ENCODE peak calls at places on chromosome 9, in eight cellular contexts. One of them, this sample, is unnamed.

GRCh38 chr9:16202913-16203734 is 650.3 kb downstream of the CCDC171 start:
- DNase-seq in GM23338: no peak
- DNase-seq in fibroblast of lung: peak
- DNase-seq in neuronal stem cell: no peak
- DNase-seq in PC-9: peak
- DNase-seq in OCI-LY7: no peak
- DNase-seq in Karpas-422: no peak
- DNase-seq in GM12878: no peak
- DNase-seq in this sample: peak

GRCh38 chr9:28999806-29000205 is 1426.5 kb upstream of the C9orf72 start:
- DNase-seq in GM23338: no peak
- DNase-seq in fibroblast of lung: no peak
- DNase-seq in OCI-LY7: no peak
- DNase-seq in Karpas-422: no peak
- DNase-seq in neuronal stem cell: no peak
- DNase-seq in GM12878: no peak
- DNase-seq in PC-9: no peak
- DNase-seq in this sample: peak

GRCh38 chr9:72280913-72281500 is 84.0 kb downstream of the ZFAND5 start:
- DNase-seq in PC-9: peak
- DNase-seq in fibroblast of lung: peak
- DNase-seq in OCI-LY7: peak
- DNase-seq in Karpas-422: peak
- DNase-seq in neuronal stem cell: peak
- DNase-seq in GM23338: peak
- DNase-seq in GM12878: no peak
- DNase-seq in this sample: peak

GRCh38 chr9:113705938-113706519 is 170.1 kb upstream of the ZNF618 start:
- DNase-seq in fibroblast of lung: no peak
- DNase-seq in neuronal stem cell: no peak
- DNase-seq in PC-9: no peak
- DNase-seq in OCI-LY7: no peak
- DNase-seq in Karpas-422: peak
- DNase-seq in GM23338: peak
- DNase-seq in GM12878: no peak
- DNase-seq in this sample: no peak

GRCh38 chr9:18675345-18675744 is 201.4 kb downstream of the ADAMTSL1 start:
- DNase-seq in fibroblast of lung: peak
- DNase-seq in GM12878: no peak
- DNase-seq in GM23338: no peak
- DNase-seq in neuronal stem cell: no peak
- DNase-seq in Karpas-422: no peak
- DNase-seq in OCI-LY7: no peak
- DNase-seq in PC-9: no peak
- DNase-seq in this sample: no peak

GRCh38 chr9:8599937-8600336 is 800.4 kb upstream of the DMAC1 start:
- DNase-seq in neuronal stem cell: no peak
- DNase-seq in GM12878: no peak
- DNase-seq in OCI-LY7: no peak
- DNase-seq in Karpas-422: no peak
- DNase-seq in GM23338: peak
- DNase-seq in PC-9: no peak
- DNase-seq in fibroblast of lung: no peak
- DNase-seq in this sample: no peak

GRCh38 chr9:104177003-104177611 is 83.0 kb downstream of the SMC2 start:
- DNase-seq in neuronal stem cell: no peak
- DNase-seq in PC-9: no peak
- DNase-seq in GM12878: no peak
- DNase-seq in GM23338: peak
- DNase-seq in fibroblast of lung: no peak
- DNase-seq in Karpas-422: peak
- DNase-seq in OCI-LY7: peak
- DNase-seq in this sample: peak

GRCh38 chr9:114130141-114130540 is 25.2 kb upstream of the COL27A1 start:
- DNase-seq in GM23338: no peak
- DNase-seq in GM12878: no peak
- DNase-seq in OCI-LY7: no peak
- DNase-seq in Karpas-422: no peak
- DNase-seq in fibroblast of lung: no peak
- DNase-seq in neuronal stem cell: no peak
- DNase-seq in PC-9: no peak
- DNase-seq in this sample: no peak

GRCh38 chr9:30997291-30997690 is 1387.2 kb upstream of the ACO1 start:
- DNase-seq in GM23338: no peak
- DNase-seq in fibroblast of lung: no peak
- DNase-seq in OCI-LY7: no peak
- DNase-seq in PC-9: no peak
- DNase-seq in Karpas-422: no peak
- DNase-seq in GM12878: no peak
- DNase-seq in neuronal stem cell: no peak
- DNase-seq in this sample: no peak

GRCh38 chr9:127089639-127090081 is 32.8 kb downstream of the ANGPTL2 start:
- DNase-seq in Karpas-422: no peak
- DNase-seq in PC-9: no peak
- DNase-seq in OCI-LY7: no peak
- DNase-seq in neuronal stem cell: no peak
- DNase-seq in fibroblast of lung: no peak
- DNase-seq in GM12878: no peak
- DNase-seq in GM23338: no peak
- DNase-seq in this sample: no peak

GRCh38 chr9:96524764-96525163 is 74.8 kb downstream of the HABP4 start:
- DNase-seq in OCI-LY7: no peak
- DNase-seq in GM23338: no peak
- DNase-seq in Karpas-422: no peak
- DNase-seq in neuronal stem cell: no peak
- DNase-seq in fibroblast of lung: no peak
- DNase-seq in GM12878: no peak
- DNase-seq in PC-9: no peak
- DNase-seq in this sample: no peak

GRCh38 chr9:87642330-87643110 is 83.4 kb upstream of the CTSL start:
- DNase-seq in GM12878: no peak
- DNase-seq in fibroblast of lung: no peak
- DNase-seq in Karpas-422: peak
- DNase-seq in GM23338: no peak
- DNase-seq in neuronal stem cell: no peak
- DNase-seq in OCI-LY7: peak
- DNase-seq in PC-9: no peak
- DNase-seq in this sample: no peak

GRCh38 chr9:127106493-127106855 is 16.0 kb downstream of the ANGPTL2 start:
- DNase-seq in GM23338: no peak
- DNase-seq in OCI-LY7: no peak
- DNase-seq in PC-9: no peak
- DNase-seq in GM12878: no peak
- DNase-seq in fibroblast of lung: no peak
- DNase-seq in neuronal stem cell: no peak
- DNase-seq in Karpas-422: no peak
- DNase-seq in this sample: no peak

GRCh38 chr9:98311541-98311940 is 56.1 kb upstream of the TBC1D2 start:
- DNase-seq in neuronal stem cell: no peak
- DNase-seq in GM12878: no peak
- DNase-seq in Karpas-422: no peak
- DNase-seq in GM23338: no peak
- DNase-seq in fibroblast of lung: no peak
- DNase-seq in OCI-LY7: no peak
- DNase-seq in PC-9: no peak
- DNase-seq in this sample: no peak
- H2AFZ ChIP-seq in neuronal stem cell: no peak
- H2AFZ ChIP-seq in GM12878: no peak
- H2AFZ ChIP-seq in Karpas-422: no peak
- H2AFZ ChIP-seq in GM23338: no peak
- H2AFZ ChIP-seq in fibroblast of lung: no peak
- H2AFZ ChIP-seq in OCI-LY7: no peak
- H2AFZ ChIP-seq in PC-9: no peak
- H2AFZ ChIP-seq in this sample: no peak

DNA sequence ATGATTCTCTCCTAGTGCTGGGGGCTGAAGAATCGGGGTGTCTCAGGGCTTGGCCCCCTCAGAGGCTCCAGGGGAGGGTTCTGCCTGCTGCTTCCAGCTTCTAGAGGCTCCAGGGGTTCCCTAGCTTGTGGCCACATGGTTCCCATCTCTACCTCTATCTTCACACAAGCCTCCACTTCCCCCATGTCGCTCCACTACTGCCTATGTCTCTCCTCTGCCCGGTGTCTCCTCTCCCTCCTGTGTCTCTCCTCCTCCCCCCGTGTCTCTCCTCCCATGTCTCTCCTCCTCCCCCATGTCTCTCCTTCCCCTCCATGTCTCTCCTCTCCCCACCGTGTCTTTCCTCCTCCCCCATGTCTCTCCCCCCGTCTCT is 12.2 kb upstream of the RNU6ATAC start:
- DNase-seq in Karpas-422: no peak
- DNase-seq in neuronal stem cell: no peak
- DNase-seq in OCI-LY7: no peak
- DNase-seq in PC-9: no peak
- DNase-seq in fibroblast of lung: no peak
- DNase-seq in GM12878: no peak
- DNase-seq in GM23338: no peak
- DNase-seq in this sample: no peak
- H2AFZ ChIP-seq in Karpas-422: no peak
- H2AFZ ChIP-seq in neuronal stem cell: no peak
- H2AFZ ChIP-seq in OCI-LY7: no peak
- H2AFZ ChIP-seq in PC-9: no peak
- H2AFZ ChIP-seq in fibroblast of lung: no peak
- H2AFZ ChIP-seq in GM12878: no peak
- H2AFZ ChIP-seq in GM23338: peak
- H2AFZ ChIP-seq in this sample: no peak

DNA sequence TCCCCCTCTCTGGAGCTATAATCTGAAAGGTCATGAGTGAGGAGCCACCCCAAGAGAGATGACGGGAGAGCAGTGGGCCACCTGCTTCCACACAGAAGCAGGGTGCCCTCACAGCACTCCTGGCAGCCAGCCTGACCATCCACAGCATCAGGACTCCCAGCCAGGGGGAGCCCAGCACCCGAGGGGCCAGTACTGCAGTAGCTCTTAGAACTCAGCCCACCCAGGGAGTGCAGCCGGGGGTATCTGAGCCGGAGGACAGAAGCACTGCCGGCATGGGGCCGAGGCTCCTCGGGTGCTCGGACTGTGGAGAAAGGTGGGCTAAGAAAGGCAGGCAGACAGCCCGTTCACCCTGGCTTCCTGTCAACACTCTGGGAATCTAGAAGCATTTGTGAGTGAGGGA is 25.7 kb upstream of the ASPN start:
- DNase-seq in GM23338: no peak
- DNase-seq in OCI-LY7: no peak
- DNase-seq in neuronal stem cell: no peak
- DNase-seq in fibroblast of lung: no peak
- DNase-seq in PC-9: no peak
- DNase-seq in Karpas-422: no peak
- DNase-seq in GM12878: no peak
- DNase-seq in this sample: no peak
- H2AFZ ChIP-seq in GM23338: no peak
- H2AFZ ChIP-seq in OCI-LY7: no peak
- H2AFZ ChIP-seq in neuronal stem cell: peak
- H2AFZ ChIP-seq in fibroblast of lung: peak
- H2AFZ ChIP-seq in PC-9: peak
- H2AFZ ChIP-seq in Karpas-422: no peak
- H2AFZ ChIP-seq in GM12878: no peak
- H2AFZ ChIP-seq in this sample: no peak

GRCh38 chr9:112093147-112093874 is 81.8 kb downstream of the SUSD1 start:
- DNase-seq in OCI-LY7: no peak
- DNase-seq in PC-9: no peak
- DNase-seq in neuronal stem cell: no peak
- DNase-seq in fibroblast of lung: no peak
- DNase-seq in GM12878: no peak
- DNase-seq in Karpas-422: no peak
- DNase-seq in GM23338: no peak
- DNase-seq in this sample: no peak

GRCh38 chr9:112091805-112092204 is 83.3 kb downstream of the SUSD1 start:
- DNase-seq in OCI-LY7: no peak
- DNase-seq in Karpas-422: no peak
- DNase-seq in neuronal stem cell: no peak
- DNase-seq in GM23338: peak
- DNase-seq in GM12878: no peak
- DNase-seq in PC-9: no peak
- DNase-seq in fibroblast of lung: peak
- DNase-seq in this sample: no peak

GRCh38 chr9:112093875-112094227 is 81.2 kb downstream of the SUSD1 start:
- DNase-seq in GM23338: no peak
- DNase-seq in Karpas-422: no peak
- DNase-seq in neuronal stem cell: no peak
- DNase-seq in PC-9: no peak
- DNase-seq in fibroblast of lung: no peak
- DNase-seq in OCI-LY7: no peak
- DNase-seq in GM12878: no peak
- DNase-seq in this sample: no peak

GRCh38 chr9:112094948-112095779 is 79.9 kb downstream of the SUSD1 start:
- DNase-seq in PC-9: no peak
- DNase-seq in neuronal stem cell: no peak
- DNase-seq in fibroblast of lung: no peak
- DNase-seq in GM23338: no peak
- DNase-seq in Karpas-422: peak
- DNase-seq in GM12878: no peak
- DNase-seq in OCI-LY7: no peak
- DNase-seq in this sample: no peak

DNA sequence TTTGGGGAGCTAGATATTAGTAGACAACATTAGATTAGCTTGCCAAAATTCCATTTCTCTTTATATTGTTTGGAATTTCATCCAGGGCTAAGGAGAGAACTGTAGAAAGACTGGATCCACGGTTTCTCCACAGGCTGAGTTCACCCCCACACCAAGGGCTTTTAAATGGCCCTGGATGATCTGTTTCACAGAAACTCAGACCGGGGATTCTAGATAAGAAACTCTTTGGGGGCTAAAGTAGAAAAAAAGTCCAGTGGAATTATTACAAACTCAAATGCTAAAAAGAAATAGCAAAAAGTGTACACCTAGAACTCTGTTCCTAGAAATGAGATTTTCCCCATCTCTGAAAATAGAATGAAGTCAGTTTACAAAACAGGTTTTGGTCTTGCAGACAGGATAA is 80.9 kb downstream of the SUSD1 start:
- DNase-seq in fibroblast of lung: no peak
- DNase-seq in neuronal stem cell: no peak
- DNase-seq in Karpas-422: no peak
- DNase-seq in GM23338: no peak
- DNase-seq in GM12878: no peak
- DNase-seq in PC-9: no peak
- DNase-seq in OCI-LY7: no peak
- DNase-seq in this sample: no peak
- H2AFZ ChIP-seq in fibroblast of lung: no peak
- H2AFZ ChIP-seq in neuronal stem cell: no peak
- H2AFZ ChIP-seq in Karpas-422: no peak
- H2AFZ ChIP-seq in GM23338: no peak
- H2AFZ ChIP-seq in GM12878: no peak
- H2AFZ ChIP-seq in PC-9: no peak
- H2AFZ ChIP-seq in OCI-LY7: no peak
- H2AFZ ChIP-seq in this sample: no peak

DNA sequence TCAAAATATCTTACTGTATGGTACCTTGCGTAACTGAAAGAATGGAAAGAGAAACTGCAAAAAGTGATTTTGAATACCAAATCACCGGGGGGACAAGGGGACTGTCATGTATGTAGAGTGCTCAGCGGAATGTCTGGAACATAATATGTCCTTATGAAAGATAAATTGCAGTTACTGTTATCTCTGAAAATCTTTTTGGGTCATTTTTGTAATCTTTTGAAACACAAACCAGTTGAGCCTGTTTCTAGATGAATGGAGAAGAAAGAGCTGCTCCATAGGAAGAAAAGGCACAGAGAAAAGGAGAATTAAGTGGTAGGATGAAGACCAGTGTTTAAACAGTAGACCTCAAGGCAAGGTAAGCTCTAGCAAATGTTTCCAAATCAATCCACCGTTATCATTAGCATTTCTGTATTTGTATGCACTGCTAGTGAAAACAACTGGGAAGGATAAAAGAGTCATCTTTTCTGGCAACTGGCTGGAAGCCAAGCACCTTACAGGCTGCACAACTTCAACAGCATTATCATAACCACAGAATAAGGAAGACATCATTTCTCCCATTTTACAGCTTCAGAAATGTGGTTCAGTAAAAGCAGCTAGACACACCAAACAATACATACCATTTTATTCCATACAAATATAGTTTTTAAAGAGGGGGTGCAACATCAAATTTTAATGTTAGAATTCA is 158.5 kb downstream of the TRPM3 start:
- DNase-seq in fibroblast of lung: peak
- DNase-seq in GM12878: no peak
- DNase-seq in neuronal stem cell: no peak
- DNase-seq in PC-9: peak
- DNase-seq in Karpas-422: no peak
- DNase-seq in OCI-LY7: no peak
- DNase-seq in GM23338: no peak
- DNase-seq in this sample: no peak
- H2AFZ ChIP-seq in fibroblast of lung: no peak
- H2AFZ ChIP-seq in GM12878: no peak
- H2AFZ ChIP-seq in neuronal stem cell: no peak
- H2AFZ ChIP-seq in PC-9: no peak
- H2AFZ ChIP-seq in Karpas-422: no peak
- H2AFZ ChIP-seq in OCI-LY7: no peak
- H2AFZ ChIP-seq in GM23338: no peak
- H2AFZ ChIP-seq in this sample: no peak

This sample was measured in PC-3.